ENCODE peak calls at places on chromosomes 2 and 18, in nine cellular contexts. Z is stomach, C is sigmoid colon, Y is endothelial cell of umbilical vein, D is H1, O is transverse colon, M is suprapubic skin, F is vagina, B is HCT116. H is an unnamed sample. For H3K4me1, the result is how much of the 10 kb centered on the place peaks cover.

GRCh38 chr2:16336491-16336890 is 329.1 kb downstream of the CYRIA start:
- DNase-seq in Z (no peak), C (no peak), Y (no peak), D (no peak), O (no peak), M (no peak), F (peak), B (no peak), H (no peak)

GRCh38 chr18:48188609-48189008 is 220.6 kb downstream of the ZBTB7C start:
- DNase-seq in Z (no peak), C (no peak), Y (no peak), D (no peak), O (no peak), M (no peak), F (peak), B (no peak), H (no peak)

GRCh38 chr2:52510432-52510831 is 1257.2 kb upstream of the CHAC2 start:
- DNase-seq in Z (no peak), C (no peak), Y (no peak), D (no peak), O (no peak), M (no peak), F (no peak), B (no peak), H (no peak)

GRCh38 chr2:111062417-111062816 is 58.3 kb upstream of the BCL2L11 start:
- DNase-seq in Z (no peak), C (no peak), Y (no peak), D (no peak), O (no peak), M (no peak), F (no peak), B (no peak), H (no peak)

GRCh38 chr2:52881606-52882005 is 886.0 kb upstream of the CHAC2 start:
- DNase-seq in Z (no peak), C (no peak), Y (no peak), D (no peak), O (no peak), M (no peak), F (no peak), B (peak), H (no peak)

GRCh38 chr18:21853972-21854563 is 113.5 kb downstream of the MIB1 start:
- DNase-seq in Z (no peak), C (no peak), Y (no peak), D (no peak), O (no peak), M (no peak), F (no peak), B (no peak), H (no peak)

GRCh38 chr18:54679318-54680149 is 88.5 kb downstream of the DYNAP start:
- DNase-seq in Z (no peak), C (no peak), Y (peak), D (no peak), O (no peak), M (no peak), F (no peak), B (peak), H (no peak)

GRCh38 chr2:130241041-130241707 is 42.9 kb upstream of the TUBA3E start:
- DNase-seq in Z (peak), C (no peak), Y (peak), D (no peak), O (peak), M (no peak), F (no peak), B (peak), H (no peak)

GRCh38 chr2:26671691-26672090 is 20.8 kb upstream of the KCNK3 start:
- DNase-seq in Z (no peak), C (peak), Y (no peak), D (no peak), O (no peak), M (no peak), F (no peak), B (no peak), H (peak)

GRCh38 chr2:147567131-147567530 is 277.7 kb upstream of the ACVR2A start:
- DNase-seq in Z (no peak), C (no peak), Y (no peak), D (no peak), O (no peak), M (no peak), F (no peak), B (no peak), H (no peak)

GRCh38 chr2:235616846-235617245 is 123.0 kb downstream of the AGAP1 start:
- DNase-seq in Z (no peak), C (no peak), Y (no peak), D (no peak), O (no peak), M (no peak), F (no peak), B (no peak), H (no peak)

GRCh38 chr2:120984046-120984445 is 248.4 kb downstream of the GLI2 start:
- DNase-seq in Z (no peak), C (peak), Y (no peak), D (no peak), O (no peak), M (no peak), F (no peak), B (no peak), H (peak)

GRCh38 chr2:11698009-11698922 is 28.3 kb upstream of the NTSR2 start:
- DNase-seq in Z (peak), C (peak), Y (no peak), D (no peak), O (peak), M (peak), F (peak), B (no peak), H (peak)

GRCh38 chr2:85971369-85971768 is 82.6 kb upstream of the ST3GAL5 start:
- DNase-seq in Z (no peak), C (no peak), Y (no peak), D (no peak), O (no peak), M (no peak), F (no peak), B (no peak), H (no peak)

GRCh38 chr18:28411806-28412205 is 234.9 kb upstream of the CDH2 start:
- DNase-seq in Z (no peak), C (no peak), Y (no peak), D (no peak), O (no peak), M (no peak), F (no peak), B (no peak), H (no peak)

GRCh38 chr18:73881396-73881795 is 266.2 kb downstream of the FBXO15 start:
- DNase-seq in Z (no peak), C (no peak), Y (no peak), D (no peak), O (no peak), M (no peak), F (no peak), B (no peak), H (no peak)

GRCh38 chr2:143575340-143575739 is 446.1 kb downstream of the ARHGAP15 start:
- DNase-seq in Z (no peak), C (no peak), Y (no peak), D (no peak), O (no peak), M (no peak), F (no peak), B (peak), H (no peak)

GRCh38 chr2:221502270-221502973 is 69.7 kb downstream of the EPHA4 start:
- DNase-seq in Z (no peak), C (no peak), Y (peak), D (no peak), O (no peak), M (no peak), F (no peak), B (no peak), H (no peak)

GRCh38 chr2:18325118-18325517 is 235.3 kb downstream of the RDH14 start:
- DNase-seq in Z (no peak), C (no peak), Y (no peak), D (no peak), O (no peak), M (no peak), F (no peak), B (no peak), H (no peak)

GRCh38 chr2:41869542-41870256 is 178.1 kb upstream of the PKDCC start:
- DNase-seq in Z (peak), C (peak), Y (peak), D (peak), O (peak), M (no peak), F (no peak), B (peak), H (peak)

GRCh38 chr2:155815851-155816250 is 516.7 kb downstream of the NR4A2 start:
- DNase-seq in Z (no peak), C (no peak), Y (peak), D (peak), O (no peak), M (no peak), F (no peak), B (peak), H (no peak)

GRCh38 chr2:180707175-180707866 is 273.1 kb upstream of the UBE2E3 start:
- DNase-seq in Z (no peak), C (no peak), Y (no peak), D (no peak), O (no peak), M (no peak), F (no peak), B (no peak), H (no peak)

GRCh38 chr2:157839822-157840221 is 36.3 kb downstream of the ACVR1 start:
- DNase-seq in Z (no peak), C (no peak), Y (no peak), D (no peak), O (no peak), M (no peak), F (no peak), B (no peak), H (no peak)

GRCh38 chr2:25981596-25982272 is 563 bp downstream of the KIF3C start:
- DNase-seq in Z (no peak), C (no peak), Y (no peak), D (no peak), O (no peak), M (no peak), F (no peak), B (no peak), H (peak)

GRCh38 chr2:107719141-107719540 is 107.6 kb upstream of the RGPD4 start:
- DNase-seq in Z (no peak), C (no peak), Y (no peak), D (no peak), O (no peak), M (no peak), F (no peak), B (no peak), H (no peak)

GRCh38 chr18:75269140-75269676 is 58.6 kb downstream of the TSHZ1 start:
- DNase-seq in Z (no peak), C (no peak), Y (no peak), D (no peak), O (no peak), M (no peak), F (no peak), B (no peak), H (no peak)

GRCh38 chr18:12333650-12334279 is 25.7 kb downstream of the TUBB6 start:
- DNase-seq in Z (no peak), C (peak), Y (no peak), D (no peak), O (no peak), M (peak), F (peak), B (no peak), H (no peak)

GRCh38 chr2:7607774-7608173 is 690.6 kb downstream of the RNF144A start:
- DNase-seq in Z (no peak), C (no peak), Y (no peak), D (no peak), O (no peak), M (no peak), F (no peak), B (no peak), H (no peak)

GRCh38 chr18:48345596-48345995 is 63.6 kb downstream of the ZBTB7C start:
- DNase-seq in Z (peak), C (peak), Y (no peak), D (no peak), O (peak), M (peak), F (no peak), B (peak), H (peak)

GRCh38 chr18:28078298-28078697 is 98.6 kb downstream of the CDH2 start:
- DNase-seq in Z (no peak), C (no peak), Y (no peak), D (no peak), O (no peak), M (no peak), F (no peak), B (no peak), H (no peak)

GRCh38 chr2:6516674-6517073 is 349.0 kb downstream of the CMPK2 start:
- DNase-seq in Z (no peak), C (no peak), Y (no peak), D (no peak), O (no peak), M (no peak), F (no peak), B (no peak), H (no peak)
- TF ChIP-seq POLR2AphosphoS5 in Z (no peak), C (no peak), Y (no peak), D (no peak), O (no peak), M (no peak), F (no peak), B (no peak), H (no peak)

GRCh38 chr2:74206180-74206688 is 7.8 kb downstream of the MTHFD2 start:
- DNase-seq in Z (peak), C (no peak), Y (peak), D (no peak), O (peak), M (no peak), F (no peak), B (no peak), H (peak)
- TF ChIP-seq POLR2A in Z (no peak), C (no peak), Y (no peak), D (peak), O (no peak), M (no peak), F (no peak), B (no peak), H (no peak)

DNA sequence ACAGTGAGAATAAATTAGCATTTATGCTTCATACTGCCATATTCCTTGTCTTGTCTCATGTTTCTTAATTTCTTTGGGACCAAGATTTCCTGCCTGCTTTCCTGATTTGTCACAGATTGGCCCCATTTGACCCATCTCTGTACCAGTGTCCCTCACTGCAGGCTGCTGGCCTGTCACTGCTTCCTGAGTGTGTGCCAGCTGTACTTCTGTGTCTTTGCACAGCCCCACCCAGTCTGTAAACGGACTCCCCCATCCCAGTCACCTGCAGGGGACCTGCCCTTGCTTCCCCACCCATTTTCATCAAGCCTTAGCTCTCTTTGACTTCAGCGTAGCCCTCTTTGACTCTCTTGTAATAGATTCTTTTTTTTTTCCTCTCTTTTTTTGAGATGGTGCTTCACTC is 76.1 kb downstream of the ASAP2 start:
- DNase-seq in Z (peak), C (no peak), Y (no peak), D (no peak), O (peak), M (no peak), F (no peak), B (no peak), H (no peak)
- H3K4me1 ChIP-seq in Z (half or more), C (under half), Y (under half), D (under half), O (under half), M (under half), F (under half), B (under half), H (under half)

DNA sequence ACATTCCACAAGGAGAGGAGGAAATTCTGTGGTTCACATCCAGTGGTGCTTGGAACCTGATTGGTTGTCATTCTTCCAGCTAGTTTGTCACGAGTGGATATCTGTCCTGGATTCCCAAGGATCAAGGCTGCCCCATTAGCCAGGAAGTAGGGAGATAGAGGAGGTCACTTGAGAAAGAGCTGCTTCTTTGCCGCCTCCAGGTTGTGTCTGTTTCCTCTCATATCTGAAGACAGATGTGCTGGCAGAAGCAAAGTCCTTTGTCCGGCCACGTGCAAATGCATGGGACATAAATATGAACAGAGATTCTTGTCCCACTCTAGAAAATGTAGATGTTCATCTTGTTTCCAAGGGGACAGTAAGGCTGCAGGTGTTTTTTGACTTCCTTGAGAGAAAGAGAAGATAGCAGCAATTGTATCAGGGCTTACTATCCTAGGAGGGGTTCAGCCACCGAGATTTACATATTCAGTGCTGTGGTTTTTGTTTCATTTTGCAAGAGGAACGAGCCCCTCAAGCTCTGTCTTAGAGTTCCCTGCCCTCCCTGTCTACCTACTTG is 174.4 kb downstream of the RPIA start:
- DNase-seq in Z (no peak), C (no peak), Y (no peak), D (no peak), O (no peak), M (no peak), F (no peak), B (no peak), H (no peak)
- TF ChIP-seq POLR2AphosphoS5 in Z (no peak), C (no peak), Y (no peak), D (no peak), O (no peak), M (no peak), F (no peak), B (no peak), H (no peak)

DNA sequence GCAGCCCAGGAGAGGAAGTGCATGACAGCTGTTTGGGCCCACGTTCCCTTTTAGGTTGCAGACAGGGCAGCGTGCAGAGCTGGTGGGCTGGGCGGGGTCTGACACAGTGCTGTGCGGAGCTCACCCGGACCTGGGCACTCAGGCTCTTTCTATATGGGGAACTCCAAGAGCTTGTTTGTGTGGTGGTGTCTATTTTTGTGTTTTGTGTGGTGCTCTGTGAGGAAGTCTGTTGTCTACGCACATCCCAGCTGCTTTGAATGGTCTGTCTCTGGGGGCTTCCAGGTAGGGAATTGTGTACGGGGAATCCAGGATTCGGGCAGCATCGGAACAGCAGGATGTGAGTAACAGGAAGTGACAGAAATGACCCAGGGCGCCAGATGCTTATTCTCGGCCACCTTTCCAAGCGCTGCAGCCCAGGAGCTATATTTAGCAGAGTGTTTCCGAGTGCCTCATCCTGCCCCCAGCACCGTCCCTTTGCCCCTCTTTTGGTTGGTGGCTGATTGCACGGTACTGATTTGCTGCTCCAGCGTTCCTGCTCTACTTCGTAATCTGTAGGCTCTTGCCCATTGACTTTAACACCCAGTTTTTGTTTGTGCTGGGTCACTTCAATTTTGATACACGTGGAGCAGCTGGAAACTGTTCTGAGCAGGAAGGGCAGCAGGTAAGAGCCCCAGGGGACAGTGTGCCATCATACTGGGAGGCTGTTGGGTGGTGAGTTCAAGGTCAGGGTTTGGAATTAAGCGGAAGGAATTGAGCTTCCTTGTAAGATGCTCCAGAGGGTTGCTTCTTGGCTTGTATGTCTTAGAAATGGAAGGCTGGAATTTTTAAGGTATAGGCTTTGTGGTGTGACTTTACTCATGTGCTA is 64.7 kb downstream of the DGKD start:
- DNase-seq in Z (peak), C (peak), Y (peak), D (no peak), O (no peak), M (peak), F (peak), B (peak), H (peak)
- TF ChIP-seq POLR2A in Z (no peak), C (no peak), Y (no peak), D (no peak), O (no peak), M (no peak), F (no peak), B (no peak), H (no peak)

DNA sequence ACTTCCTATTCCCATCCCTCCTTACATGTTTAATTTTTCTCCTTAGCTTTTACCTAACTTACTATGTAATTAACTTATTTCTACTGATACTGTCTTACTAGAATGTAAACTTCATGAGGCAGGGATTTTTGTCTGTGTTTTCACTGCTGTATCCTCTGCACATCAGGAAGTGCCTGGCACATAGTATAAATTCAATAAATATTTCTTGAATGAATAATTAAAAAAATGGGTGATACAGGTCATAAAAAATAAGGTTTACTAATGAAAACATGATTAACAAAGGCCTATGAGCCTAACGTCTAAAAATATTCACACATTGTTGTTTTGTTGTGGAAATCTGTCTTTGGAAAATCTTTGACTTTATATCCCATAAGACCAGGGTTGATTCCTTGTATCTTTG is 4.5 kb downstream of the RBKS start:
- DNase-seq in Z (no peak), C (no peak), Y (peak), D (no peak), O (no peak), M (no peak), F (no peak), B (no peak), H (no peak)
- H3K4me1 ChIP-seq in Z (under half), C (under half), Y (under half), D (under half), O (half or more), M (under half), F (under half), B (under half), H (under half)

GRCh38 chr18:50330176-50330575 is 42.7 kb upstream of the CXXC1 start:
- DNase-seq in Z (no peak), C (no peak), Y (no peak), D (no peak), O (no peak), M (no peak), F (no peak), B (no peak), H (no peak)

GRCh38 chr18:50331691-50332090 is 43.2 kb upstream of the SKA1 start:
- DNase-seq in Z (no peak), C (no peak), Y (no peak), D (no peak), O (no peak), M (no peak), F (no peak), B (no peak), H (no peak)

DNA sequence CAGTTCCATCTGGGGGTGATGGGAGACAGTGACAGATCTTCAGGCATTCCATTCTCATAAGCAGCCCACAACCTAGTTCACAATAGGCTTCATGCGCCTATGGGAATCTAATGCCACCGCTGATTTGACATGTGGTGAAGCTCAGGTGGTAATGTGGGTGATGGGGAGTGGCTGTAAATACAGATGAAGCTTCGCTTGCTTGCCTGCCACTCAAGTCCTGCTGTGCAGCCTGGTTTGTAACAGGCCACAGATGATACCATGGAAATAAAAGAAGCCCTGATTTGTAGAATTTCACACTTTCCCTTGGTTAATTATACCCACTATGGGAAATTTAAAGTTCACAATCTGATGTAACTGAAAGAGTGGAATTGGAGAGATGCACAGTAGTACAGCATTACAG is 40.5 kb upstream of the CXXC1 start:
- DNase-seq in Z (no peak), C (no peak), Y (no peak), D (no peak), O (no peak), M (no peak), F (no peak), B (no peak), H (no peak)
- TF ChIP-seq POLR2AphosphoS5 in Z (no peak), C (no peak), Y (no peak), D (no peak), O (no peak), M (no peak), F (no peak), B (no peak), H (no peak)

DNA sequence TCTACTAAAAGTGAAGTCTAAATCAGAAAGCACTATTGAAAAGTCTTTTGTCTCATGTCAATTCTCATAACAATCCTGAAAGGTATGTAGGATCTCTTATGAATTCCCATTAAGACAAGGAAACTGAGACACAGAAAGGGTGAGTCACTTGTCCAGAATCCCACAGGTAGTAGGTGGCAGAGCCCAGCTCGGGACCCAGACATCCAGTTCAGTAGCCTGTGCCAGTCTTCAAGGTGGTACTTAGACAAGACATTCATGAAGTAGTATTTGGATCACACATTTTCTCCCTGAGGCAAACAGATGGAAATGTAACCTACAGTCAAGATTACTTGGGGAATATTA is 14.8 kb upstream of the PARD3B start:
- DNase-seq in Z (no peak), C (no peak), Y (no peak), D (no peak), O (no peak), M (no peak), F (no peak), B (no peak), H (no peak)
- TF ChIP-seq POLR2A in Z (no peak), C (no peak), Y (no peak), D (no peak), O (no peak), M (no peak), F (no peak), B (no peak), H (no peak)